ENCODE peak calls at places on chromosomes 2 and 18, in six cellular contexts. H, P, J, U, E and D are unnamed samples.

GRCh38 chr2:222641336-222641735 is 14.6 kb downstream of the FARSB start:
- DNase-seq in H (no peak), E (no peak), P (no peak), U (no peak), J (no peak), D (no peak)

GRCh38 chr18:49024808-49025361 is 74.1 kb upstream of the SMAD7 start:
- DNase-seq in P (no peak), U (no peak), E (no peak), J (no peak), H (no peak), D (no peak)

GRCh38 chr2:232027530-232027929 is 66.0 kb downstream of the DIS3L2 start:
- DNase-seq in J (no peak), H (no peak), P (no peak), U (no peak), E (no peak), D (no peak)

GRCh38 chr2:60312618-60313017 is 240.8 kb downstream of the BCL11A start:
- DNase-seq in J (peak), P (no peak), E (no peak), U (no peak), H (no peak), D (no peak)

GRCh38 chr2:57177176-57177575 is 869.4 kb upstream of the VRK2 start:
- DNase-seq in P (no peak), H (no peak), J (no peak), U (no peak), E (no peak), D (no peak)

GRCh38 chr18:25798026-25798537 is 292.3 kb downstream of the SS18 start:
- DNase-seq in E (no peak), U (no peak), J (no peak), P (no peak), H (no peak), D (no peak)

GRCh38 chr2:239675856-239676715 is 275.3 kb upstream of the HDAC4 start:
- DNase-seq in P (no peak), J (no peak), U (no peak), E (no peak), H (no peak), D (no peak)

GRCh38 chr18:245282-245847 is 22.5 kb downstream of the THOC1 start:
- DNase-seq in E (no peak), U (no peak), P (no peak), H (no peak), J (no peak), D (no peak)

GRCh38 chr2:55119711-55120487 is 69.6 kb upstream of the RTN4 start:
- DNase-seq in E (no peak), U (no peak), P (no peak), H (no peak), J (no peak), D (no peak)

GRCh38 chr2:30730736-30731135 is 76.5 kb downstream of the CAPN13 start:
- DNase-seq in J (no peak), U (no peak), E (no peak), P (no peak), H (no peak), D (no peak)

GRCh38 chr2:54424555-54425163 is 31.5 kb upstream of the SPTBN1 start:
- DNase-seq in U (no peak), J (no peak), P (no peak), E (no peak), H (no peak), D (no peak)

GRCh38 chr2:109333414-109334194 is 204.6 kb downstream of the SH3RF3 start:
- DNase-seq in J (no peak), P (no peak), U (no peak), E (no peak), H (no peak), D (no peak)

GRCh38 chr2:67625178-67625577 is 228.0 kb downstream of the ETAA1 start:
- DNase-seq in H (no peak), P (no peak), E (no peak), U (no peak), J (no peak), D (no peak)

GRCh38 chr2:129741623-129742022 is 237.8 kb upstream of the RAB6C start:
- DNase-seq in J (no peak), E (no peak), H (no peak), P (no peak), U (no peak), D (no peak)

GRCh38 chr2:135960598-135961551 is 24.6 kb downstream of the DARS1 start:
- DNase-seq in P (no peak), J (no peak), U (peak), H (no peak), E (no peak), D (no peak)

GRCh38 chr2:54891901-54892300 is 158.3 kb downstream of the RTN4 start:
- DNase-seq in P (no peak), H (no peak), E (no peak), J (no peak), U (no peak), D (no peak)

GRCh38 chr18:13573750-13574149 is 152.6 kb downstream of the FAM210A start:
- DNase-seq in J (no peak), E (no peak), P (no peak), U (no peak), H (no peak), D (no peak)

GRCh38 chr2:128601298-128602037 is 282.8 kb upstream of the HS6ST1 start:
- DNase-seq in P (no peak), E (no peak), J (no peak), U (no peak), H (peak), D (no peak)

GRCh38 chr2:198615972-198616371 is 811.6 kb downstream of the PLCL1 start:
- DNase-seq in J (no peak), U (no peak), E (no peak), P (no peak), H (no peak), D (no peak)

GRCh38 chr2:155600914-155601760 is 731.4 kb downstream of the NR4A2 start:
- DNase-seq in U (no peak), P (no peak), H (no peak), J (no peak), E (no peak), D (no peak)

GRCh38 chr2:42812899-42813479 is 20.6 kb upstream of the HAAO start:
- DNase-seq in J (no peak), H (no peak), U (no peak), E (no peak), P (no peak), D (no peak)

GRCh38 chr2:85037622-85038021 is 66.7 kb downstream of the KCMF1 start:
- DNase-seq in U (no peak), E (no peak), P (no peak), H (no peak), J (no peak), D (no peak)

GRCh38 chr2:54456526-54457325 is 599 bp downstream of the SPTBN1 start:
- DNase-seq in H (peak), J (peak), U (no peak), E (peak), P (peak), D (no peak)

GRCh38 chr2:54629914-54630609 is 93.4 kb upstream of the EML6 start:
- DNase-seq in J (no peak), U (no peak), H (no peak), E (no peak), P (no peak), D (no peak)

GRCh38 chr18:79528846-79529245 is 133.1 kb downstream of the NFATC1 start:
- DNase-seq in U (peak), P (peak), E (peak), J (peak), H (peak), D (peak)

GRCh38 chr2:158460632-158461297 is 4.0 kb downstream of the PKP4 start:
- DNase-seq in H (no peak), J (no peak), P (no peak), E (no peak), U (no peak), D (no peak)

GRCh38 chr2:199315299-199316179 is 142.2 kb downstream of the SATB2 start:
- DNase-seq in J (no peak), H (no peak), E (no peak), U (no peak), P (peak), D (no peak)

GRCh38 chr18:48988508-48989303 is 37.9 kb upstream of the SMAD7 start:
- DNase-seq in E (no peak), J (no peak), U (no peak), H (no peak), P (no peak), D (no peak)

GRCh38 chr18:48317781-48318381 is 91.3 kb downstream of the ZBTB7C start:
- DNase-seq in P (no peak), H (no peak), U (no peak), J (no peak), E (no peak), D (no peak)

GRCh38 chr2:3208179-3208578 is 169.4 kb downstream of the EIPR1 start:
- DNase-seq in P (no peak), U (no peak), J (no peak), H (no peak), E (no peak), D (no peak)

GRCh38 chr2:209977386-209978239 is 24.8 kb upstream of the RPE start:
- DNase-seq in P (no peak), E (no peak), J (no peak), U (no peak), H (no peak), D (no peak)